ENCODE peak calls at places on chromosomes 5 and 9, in ten cellular contexts. J is C1 segment of cervical spinal cord; H is dermis microvascular lymphatic vessel endothelial cell; Y is GM13977; I is NCI-H69; L is stimulated activated naive B cell treated with anti-CD40 and anti-IgM and Interleukin-4, amounts not matched to agents 10 μg/mL and 1 μg/mL and 100 μg/mL, for 72 hours; T is fibroblast of the conjunctiva; O is fibroblast of mammary gland; D is GM23248; W is activated naive CD8-positive, alpha-beta T cell treated with anti-CD3 and anti-CD28 coated beads, Interleukin-2, amount 10 ng/mL, durations not matched to agents 7 days and 5 days. V is an unnamed sample.

GRCh38 chr9:68782546-68782945 is 77.5 kb downstream of the PIP5K1B start:
- DNase-seq in J (no peak), H (no peak), Y (no peak), I (no peak), L (no peak), T (no peak), O (no peak), D (no peak), W (no peak), V (no peak)

GRCh38 chr9:98172604-98173003 is 19.8 kb downstream of the CORO2A start:
- DNase-seq in J (no peak), H (no peak), Y (no peak), I (peak), L (no peak), T (no peak), O (no peak), D (no peak), W (no peak), V (no peak)

GRCh38 chr9:99905833-99906402 is 536 bp upstream of the STX17 start:
- DNase-seq in J (no peak), H (peak), Y (no peak), I (peak), L (no peak), T (no peak), O (peak), D (peak), W (no peak), V (no peak)

GRCh38 chr5:150122536-150123481 is 32.8 kb downstream of the PDGFRB start:
- DNase-seq in J (no peak), H (no peak), Y (no peak), I (no peak), L (no peak), T (no peak), O (no peak), D (no peak), W (peak), V (no peak)

GRCh38 chr9:121233906-121234901 is 32.5 kb upstream of the RAB14 start:
- DNase-seq in J (no peak), H (peak), Y (no peak), I (peak), L (no peak), T (no peak), O (peak), D (peak), W (no peak), V (no peak)

GRCh38 chr5:95283761-95284511 is 958 bp downstream of the MCTP1 start:
- DNase-seq in J (no peak), H (peak), Y (peak), I (peak), L (peak), T (no peak), O (no peak), D (peak), W (peak), V (no peak)

GRCh38 chr9:101465330-101465915 is 29.8 kb upstream of the ALDOB start:
- DNase-seq in J (no peak), H (peak), Y (no peak), I (peak), L (no peak), T (peak), O (peak), D (peak), W (no peak), V (no peak)

GRCh38 chr5:160837749-160838593 is 14.0 kb downstream of the ATP10B start:
- DNase-seq in J (no peak), H (no peak), Y (no peak), I (peak), L (no peak), T (peak), O (peak), D (peak), W (no peak), V (no peak)

GRCh38 chr9:7342229-7342628 is 457.3 kb downstream of the DMAC1 start:
- DNase-seq in J (no peak), H (no peak), Y (no peak), I (no peak), L (no peak), T (no peak), O (no peak), D (no peak), W (no peak), V (no peak)

GRCh38 chr9:14428781-14429230 is 114.9 kb upstream of the NFIB start:
- DNase-seq in J (peak), H (peak), Y (peak), I (peak), L (no peak), T (peak), O (peak), D (peak), W (peak), V (peak)

GRCh38 chr5:80706835-80707447 is 52.2 kb upstream of the DHFR start:
- DNase-seq in J (no peak), H (no peak), Y (no peak), I (no peak), L (no peak), T (no peak), O (no peak), D (no peak), W (no peak), V (no peak)

GRCh38 chr5:143065185-143065584 is 295.0 kb downstream of the ARHGAP26 start:
- DNase-seq in J (no peak), H (peak), Y (no peak), I (no peak), L (no peak), T (peak), O (peak), D (peak), W (no peak), V (no peak)

GRCh38 chr5:14810282-14810681 is 61.3 kb downstream of the ANKH start:
- DNase-seq in J (no peak), H (no peak), Y (no peak), I (no peak), L (no peak), T (no peak), O (no peak), D (no peak), W (no peak), V (no peak)

GRCh38 chr9:129242971-129243561 is 65.0 kb upstream of the IER5L start:
- DNase-seq in J (no peak), H (no peak), Y (no peak), I (peak), L (no peak), T (peak), O (peak), D (peak), W (peak), V (no peak)

GRCh38 chr5:2393556-2393955 is 357.9 kb downstream of the IRX2 start:
- DNase-seq in J (no peak), H (no peak), Y (no peak), I (no peak), L (no peak), T (no peak), O (no peak), D (no peak), W (no peak), V (no peak)

GRCh38 chr9:26261503-26262330 is 583.5 kb upstream of the TUSC1 start:
- DNase-seq in J (no peak), H (peak), Y (no peak), I (no peak), L (no peak), T (no peak), O (peak), D (peak), W (no peak), V (no peak)

GRCh38 chr5:143537056-143537455 is 133.6 kb upstream of the NR3C1 start:
- DNase-seq in J (no peak), H (no peak), Y (no peak), I (no peak), L (no peak), T (no peak), O (no peak), D (no peak), W (no peak), V (no peak)

GRCh38 chr5:156119692-156120091 is 207.3 kb upstream of the SGCD start:
- DNase-seq in J (no peak), H (no peak), Y (no peak), I (peak), L (no peak), T (no peak), O (no peak), D (no peak), W (no peak), V (no peak)

GRCh38 chr9:131227112-131228058 is 48.9 kb downstream of the FAM78A start:
- DNase-seq in J (no peak), H (peak), Y (no peak), I (peak), L (no peak), T (no peak), O (peak), D (no peak), W (no peak), V (no peak)

GRCh38 chr5:127840198-127840524 is 137.0 kb downstream of the CCDC192 start:
- DNase-seq in J (no peak), H (no peak), Y (no peak), I (no peak), L (no peak), T (no peak), O (no peak), D (no peak), W (no peak), V (no peak)

GRCh38 chr5:61840354-61840753 is 465.7 kb upstream of the KIF2A start:
- DNase-seq in J (no peak), H (no peak), Y (no peak), I (no peak), L (no peak), T (no peak), O (no peak), D (peak), W (no peak), V (no peak)

GRCh38 chr9:17004500-17004899 is 130.3 kb upstream of the CNTLN start:
- DNase-seq in J (no peak), H (no peak), Y (no peak), I (peak), L (no peak), T (peak), O (peak), D (peak), W (no peak), V (no peak)

GRCh38 chr9:16277471-16277870 is 593.0 kb downstream of the BNC2 start:
- DNase-seq in J (no peak), H (no peak), Y (no peak), I (no peak), L (no peak), T (no peak), O (no peak), D (no peak), W (no peak), V (no peak)

GRCh38 chr9:94717656-94718225 is 8.8 kb upstream of the AOPEP start:
- DNase-seq in J (no peak), H (no peak), Y (no peak), I (no peak), L (no peak), T (no peak), O (peak), D (peak), W (no peak), V (no peak)

GRCh38 chr9:93320591-93321219 is 130.8 kb upstream of the FAM120A start:
- DNase-seq in J (no peak), H (no peak), Y (no peak), I (no peak), L (no peak), T (no peak), O (no peak), D (no peak), W (no peak), V (no peak)

GRCh38 chr9:20558609-20559016 is 63.7 kb downstream of the MLLT3 start:
- DNase-seq in J (peak), H (peak), Y (no peak), I (peak), L (no peak), T (peak), O (peak), D (peak), W (no peak), V (no peak)

GRCh38 chr9:5500441-5501235 is 9.7 kb upstream of the PDCD1LG2 start:
- DNase-seq in J (no peak), H (peak), Y (no peak), I (no peak), L (no peak), T (no peak), O (peak), D (no peak), W (no peak), V (no peak)

GRCh38 chr5:72850113-72850512 is 33.7 kb downstream of the TNPO1 start:
- DNase-seq in J (no peak), H (no peak), Y (no peak), I (no peak), L (no peak), T (no peak), O (no peak), D (no peak), W (no peak), V (no peak)

GRCh38 chr5:139062910-139063663 is 135.1 kb downstream of the SIL1 start:
- DNase-seq in J (no peak), H (no peak), Y (no peak), I (no peak), L (no peak), T (no peak), O (no peak), D (no peak), W (no peak), V (no peak)

GRCh38 chr5:39399135-39400036 is 25.4 kb downstream of the DAB2 start:
- DNase-seq in J (no peak), H (peak), Y (no peak), I (no peak), L (no peak), T (peak), O (peak), D (peak), W (no peak), V (no peak)

GRCh38 chr5:143536364-143536763 is 132.9 kb upstream of the NR3C1 start:
- DNase-seq in J (no peak), H (no peak), Y (no peak), I (no peak), L (no peak), T (peak), O (peak), D (peak), W (no peak), V (no peak)

GRCh38 chr5:83711982-83712601 is 8.6 kb downstream of the HAPLN1 start:
- DNase-seq in J (no peak), H (peak), Y (no peak), I (peak), L (no peak), T (peak), O (peak), D (peak), W (no peak), V (no peak)

GRCh38 chr5:181188700-181189362 is 16.2 kb downstream of the TRIM7 start:
- DNase-seq in J (no peak), H (peak), Y (no peak), I (no peak), L (peak), T (peak), O (peak), D (peak), W (peak), V (no peak)